ENCODE peak calls at places on chromosomes 5 and 9, in nine cellular contexts. X is IMR-90, R is A549, L is mammary epithelial cell, O is GM23248, Z is GM23338, K is PC-9, A is fibroblast of lung, G is mesendoderm. U is an unnamed sample.

GRCh38 chr5:67082941-67083340 is 113.7 kb downstream of the CD180 start:
- DNase-seq in X (no peak), R (no peak), L (no peak), O (no peak), Z (no peak), K (no peak), A (peak; percentile 18), G (no peak), U (no peak)

GRCh38 chr9:114275246-114275994 is 47.5 kb upstream of the ORM1 start:
- DNase-seq in X (peak; percentile 43), R (no peak), L (no peak), O (peak; percentile 16), Z (no peak), K (no peak), A (no peak), G (no peak), U (no peak)

GRCh38 chr9:84940294-84940693 is 270.8 kb downstream of the NTRK2 start:
- DNase-seq in X (no peak), R (no peak), L (peak; percentile 96), O (peak; percentile 75), Z (no peak), K (no peak), A (peak; percentile 66), G (no peak), U (no peak)

GRCh38 chr5:76365558-76365957 is 37.5 kb upstream of the IQGAP2 start:
- DNase-seq in X (no peak), R (no peak), L (no peak), O (no peak), Z (no peak), K (no peak), A (no peak), G (no peak), U (no peak)

GRCh38 chr9:137027369-137028012 is 546 bp downstream of the ABCA2 start:
- DNase-seq in X (peak; percentile 6), R (no peak), L (no peak), O (peak; percentile 74), Z (peak; percentile 48), K (peak; percentile 51), A (peak; percentile 32), G (no peak), U (peak; percentile 70)

GRCh38 chr5:89233462-89233861 is 350.5 kb upstream of the MEF2C start:
- DNase-seq in X (no peak), R (no peak), L (no peak), O (no peak), Z (no peak), K (no peak), A (no peak), G (no peak), U (no peak)

GRCh38 chr9:34809504-34810186 is 99.7 kb upstream of the CCL21 start:
- DNase-seq in X (peak; percentile 0), R (peak; percentile 8), L (peak; percentile 9), O (peak; percentile 42), Z (peak; percentile 90), K (no peak), A (peak; percentile 11), G (peak; percentile 76), U (peak; percentile 75)

GRCh38 chr5:32369542-32370155 is 56.9 kb upstream of the MTMR12 start:
- DNase-seq in X (no peak), R (no peak), L (no peak), O (no peak), Z (no peak), K (no peak), A (peak; percentile 4), G (no peak), U (no peak)

GRCh38 chr5:133508845-133509741 is 103.2 kb downstream of the FSTL4 start:
- DNase-seq in X (no peak), R (no peak), L (no peak), O (no peak), Z (no peak), K (no peak), A (no peak), G (no peak), U (no peak)

GRCh38 chr5:122153230-122153629 is 23.9 kb downstream of the ZNF474 start:
- DNase-seq in X (peak; percentile 91), R (no peak), L (peak; percentile 58), O (peak; percentile 90), Z (no peak), K (no peak), A (peak; percentile 95), G (no peak), U (no peak)

GRCh38 chr5:10455273-10455670 is 13.6 kb downstream of the ROPN1L start:
- DNase-seq in X (no peak), R (no peak), L (no peak), O (no peak), Z (peak; percentile 51), K (no peak), A (no peak), G (peak; percentile 80), U (peak; percentile 63)

GRCh38 chr9:117265253-117265652 is 149.6 kb downstream of the ASTN2 start:
- DNase-seq in X (no peak), R (no peak), L (no peak), O (no peak), Z (no peak), K (no peak), A (no peak), G (no peak), U (no peak)

GRCh38 chr9:6620353-6620752 is 25.2 kb downstream of the GLDC start:
- DNase-seq in X (no peak), R (no peak), L (no peak), O (no peak), Z (no peak), K (no peak), A (no peak), G (no peak), U (no peak)

GRCh38 chr9:14560194-14560593 is 133.0 kb downstream of the ZDHHC21 start:
- DNase-seq in X (no peak), R (no peak), L (no peak), O (no peak), Z (no peak), K (no peak), A (no peak), G (no peak), U (no peak)

GRCh38 chr9:96453625-96454024 is 3.7 kb downstream of the HABP4 start:
- DNase-seq in X (peak; percentile 47), R (peak; percentile 66), L (peak; percentile 38), O (peak; percentile 79), Z (peak; percentile 49), K (no peak), A (peak; percentile 47), G (peak; percentile 48), U (peak; percentile 24)

GRCh38 chr9:129596541-129597328 is 24.2 kb downstream of the C9orf50 start:
- DNase-seq in X (peak; percentile 73), R (peak; percentile 81), L (no peak), O (peak; percentile 68), Z (peak; percentile 88), K (peak; percentile 62), A (peak; percentile 83), G (peak; percentile 98), U (peak; percentile 85)

GRCh38 chr5:106397700-106398099 is 1273.0 kb downstream of the EFNA5 start:
- DNase-seq in X (peak; percentile 98), R (peak; percentile 55), L (peak; percentile 98), O (peak; percentile 88), Z (no peak), K (peak; percentile 66), A (peak; percentile 98), G (peak; percentile 48), U (no peak)

GRCh38 chr9:127185931-127186781 is 63.7 kb upstream of the ANGPTL2 start:
- DNase-seq in X (peak; percentile 84), R (no peak), L (no peak), O (peak; percentile 97), Z (no peak), K (no peak), A (peak; percentile 84), G (no peak), U (peak; percentile 34)
- H3K4me2 ChIP-seq in X (peak overlapping the region; percentile 53), R (no peak overlapping the region), L (no peak overlapping the region), O (peak overlapping the region; percentile 80), Z (no peak overlapping the region), K (peak overlapping the region; percentile 49), A (peak overlapping the region; percentile 51), G (no peak overlapping the region), U (no peak overlapping the region)

GRCh38 chr5:128441165-128441564 is 96.9 kb downstream of the FBN2 start:
- DNase-seq in X (no peak), R (no peak), L (no peak), O (no peak), Z (no peak), K (no peak), A (no peak), G (no peak), U (peak; percentile 29)

GRCh38 chr5:128441923-128442322 is 96.1 kb downstream of the FBN2 start:
- DNase-seq in X (no peak), R (no peak), L (no peak), O (no peak), Z (no peak), K (no peak), A (no peak), G (no peak), U (peak; percentile 17)

GRCh38 chr5:128435861-128436260 is 102.2 kb downstream of the FBN2 start:
- DNase-seq in X (no peak), R (no peak), L (no peak), O (no peak), Z (no peak), K (no peak), A (no peak), G (no peak), U (no peak)

DNA sequence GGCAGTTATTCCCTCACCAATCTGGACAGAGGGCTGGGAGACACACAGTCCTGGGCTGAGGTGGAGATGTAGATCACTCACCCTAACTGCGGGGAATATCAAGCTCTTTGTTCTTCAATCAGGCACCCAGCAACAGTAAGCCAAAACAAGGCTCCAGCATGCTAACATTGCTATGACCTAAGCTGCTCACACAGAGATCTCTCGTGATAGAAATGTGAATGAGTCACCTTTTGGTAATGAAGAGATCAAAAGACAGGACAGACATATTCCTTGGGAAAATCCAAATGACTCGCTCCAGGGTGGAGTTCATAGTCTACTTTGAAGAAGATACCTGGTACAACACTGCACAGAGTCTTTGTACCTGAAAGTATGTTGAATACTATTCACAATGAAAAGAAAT is 101.2 kb downstream of the FBN2 start:
- DNase-seq in X (peak; percentile 93), R (peak; percentile 74), L (peak; percentile 96), O (peak; percentile 65), Z (peak; percentile 9), K (peak; percentile 7), A (peak; percentile 79), G (peak; percentile 86), U (no peak)
- H3K27ac ChIP-seq in X (no peak overlapping the region), R (peak overlapping the region; percentile 28), L (peak overlapping the region; percentile 70), O (no peak overlapping the region), Z (no peak overlapping the region), K (no peak overlapping the region), A (peak overlapping the region; percentile 27), G (no peak overlapping the region), U (no peak overlapping the region)

GRCh38 chr5:119353686-119354366 is 2.0 kb upstream of the TNFAIP8 start:
- DNase-seq in X (no peak), R (no peak), L (no peak), O (no peak), Z (no peak), K (no peak), A (no peak), G (no peak), U (no peak)
- H3K4me1 ChIP-seq in X (peaks cover 9% of the 10 kb centered on the region), R (peaks cover 4% of the 10 kb centered on the region), L (peaks cover 19% of the 10 kb centered on the region), O (peaks cover 15% of the 10 kb centered on the region), Z (peaks cover 64% of the 10 kb centered on the region), K (peaks cover 50% of the 10 kb centered on the region), A (no peaks in the 10 kb centered on the region), G (peaks cover 13% of the 10 kb centered on the region), U (peaks cover 15% of the 10 kb centered on the region)

DNA sequence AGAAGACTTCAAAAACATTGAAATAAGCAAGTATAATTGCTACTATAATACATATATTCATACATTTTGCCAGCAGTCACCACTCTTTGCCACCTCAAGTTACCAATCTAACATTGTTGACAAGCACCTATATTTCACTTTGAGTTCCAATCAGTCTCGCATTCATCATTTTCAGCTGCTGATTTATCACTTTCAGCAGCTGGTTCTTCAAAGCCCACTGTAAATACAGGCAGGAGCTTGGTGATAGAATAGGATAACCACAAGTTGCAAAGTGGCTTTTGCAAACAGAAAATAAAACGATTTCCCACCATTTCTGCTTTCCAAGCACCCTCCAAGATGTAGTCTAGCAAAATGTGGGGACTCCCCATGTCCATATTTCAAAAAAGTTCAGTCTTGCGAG is 114.2 kb upstream of the ITGA1 start:
- DNase-seq in X (no peak), R (no peak), L (no peak), O (no peak), Z (no peak), K (no peak), A (no peak), G (no peak), U (no peak)
- H3K4me2 ChIP-seq in X (no peak overlapping the region), R (no peak overlapping the region), L (no peak overlapping the region), O (no peak overlapping the region), Z (no peak overlapping the region), K (no peak overlapping the region), A (no peak overlapping the region), G (no peak overlapping the region), U (no peak overlapping the region)